ENCODE peak calls at places on chromosomes 4 and X, in seven cellular contexts. E is hepatocyte, N is stomach, Q is HCT116, S is tibial artery, I is pancreas, R is upper lobe of right lung. U is an unnamed sample.
A peak's percentile ranks its signal among the peaks of the same experiment; 100 is the strongest.

GRCh38 chr4:83208776-83209365 is 75.7 kb downstream of the COQ2 start:
- DNase-seq in E (no peak), N (no peak), Q (no peak), S (no peak), I (no peak), R (no peak), U (peak; percentile 15)

GRCh38 chr4:112403072-112403945 is 106.1 kb downstream of the ALPK1 start:
- DNase-seq in E (peak; percentile 7), N (no peak), Q (no peak), S (no peak), I (no peak), R (no peak), U (no peak)

GRCh38 chr4:70734168-70734954 is 12.6 kb downstream of the RUFY3 start:
- DNase-seq in E (no peak), N (no peak), Q (no peak), S (no peak), I (no peak), R (no peak), U (peak; percentile 41)

GRCh38 chrX:107596651-107597050 is 31.7 kb upstream of the PRPS1 start:
- DNase-seq in E (no peak), N (no peak), Q (no peak), S (no peak), I (no peak), R (no peak), U (no peak)

GRCh38 chrX:97065973-97066372 is 182.3 kb downstream of the RPA4 start:
- DNase-seq in E (no peak), N (no peak), Q (no peak), S (no peak), I (no peak), R (no peak), U (no peak)

GRCh38 chrX:19604375-19604774 is 89.1 kb upstream of the MAP3K15 start:
- DNase-seq in E (no peak), N (no peak), Q (no peak), S (no peak), I (no peak), R (no peak), U (no peak)

GRCh38 chr4:112210777-112211176 is 20.8 kb upstream of the AP1AR start:
- DNase-seq in E (no peak), N (no peak), Q (no peak), S (no peak), I (no peak), R (no peak), U (no peak)

GRCh38 chr4:30825008-30825765 is 105.0 kb downstream of the PCDH7 start:
- DNase-seq in E (no peak), N (no peak), Q (no peak), S (no peak), I (no peak), R (no peak), U (no peak)

GRCh38 chr4:186939226-186939625 is 215.6 kb upstream of the FAT1 start:
- DNase-seq in E (no peak), N (no peak), Q (no peak), S (no peak), I (no peak), R (no peak), U (no peak)

GRCh38 chr4:186934255-186934654 is 210.6 kb upstream of the FAT1 start:
- DNase-seq in E (no peak), N (no peak), Q (no peak), S (no peak), I (no peak), R (no peak), U (peak; percentile 51)

GRCh38 chr4:186935881-186936280 is 212.2 kb upstream of the FAT1 start:
- DNase-seq in E (no peak), N (no peak), Q (no peak), S (no peak), I (no peak), R (no peak), U (no peak)

GRCh38 chr4:186934841-186935443 is 211.3 kb upstream of the FAT1 start:
- DNase-seq in E (peak; percentile 34), N (no peak), Q (no peak), S (no peak), I (no peak), R (no peak), U (peak; percentile 55)

DNA sequence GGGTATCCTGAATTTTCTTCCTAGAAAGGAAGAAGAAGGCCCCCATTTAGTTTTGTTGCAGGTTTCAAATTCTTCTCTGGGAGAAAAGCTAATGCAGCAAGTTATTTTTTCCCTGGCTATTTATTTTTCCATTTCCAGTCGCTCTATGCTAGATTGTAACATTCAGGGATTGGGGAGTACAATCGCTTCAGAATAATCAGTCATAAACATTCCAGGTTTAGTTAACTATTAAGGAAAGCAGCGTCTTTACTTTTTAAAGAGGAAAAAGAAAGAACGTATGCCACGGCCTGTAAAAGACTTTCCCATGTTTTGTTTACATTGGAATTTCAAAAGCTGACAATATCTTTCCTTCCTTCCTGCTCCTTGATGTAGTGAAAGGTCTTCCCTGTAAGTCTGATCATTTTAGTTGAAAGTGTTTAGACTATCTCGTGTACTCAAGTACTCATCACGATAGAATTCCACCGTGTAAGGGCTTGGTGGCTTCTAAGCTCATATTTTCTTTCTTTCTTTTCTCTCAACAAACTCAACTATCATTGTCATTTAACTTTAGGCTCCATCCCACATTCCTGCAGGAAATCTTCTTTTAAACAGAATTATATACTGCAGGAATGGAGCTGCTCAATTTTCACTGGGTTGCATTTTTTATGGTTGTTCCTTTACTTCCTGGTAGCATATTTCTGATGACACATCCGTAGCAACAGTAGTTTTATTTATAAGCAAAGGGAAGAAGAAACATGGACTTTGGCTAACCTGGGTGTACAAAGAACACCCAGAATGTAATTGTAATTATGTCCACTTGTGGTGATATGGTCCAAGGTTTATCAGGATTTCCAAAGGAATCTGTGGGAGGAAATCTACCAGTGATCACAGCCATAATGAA is 213.1 kb upstream of the FAT1 start:
- DNase-seq in E (peak; percentile 75), N (no peak), Q (peak; percentile 84), S (no peak), I (no peak), R (no peak), U (no peak)
- H3K27ac ChIP-seq in E (peak overlapping the region; percentile 89), N (peak overlapping the region; percentile 81), Q (peak overlapping the region; percentile 77), S (peak overlapping the region; percentile 59), I (peak overlapping the region; percentile 86), R (no peak overlapping the region), U (peak overlapping the region; percentile 74)

DNA sequence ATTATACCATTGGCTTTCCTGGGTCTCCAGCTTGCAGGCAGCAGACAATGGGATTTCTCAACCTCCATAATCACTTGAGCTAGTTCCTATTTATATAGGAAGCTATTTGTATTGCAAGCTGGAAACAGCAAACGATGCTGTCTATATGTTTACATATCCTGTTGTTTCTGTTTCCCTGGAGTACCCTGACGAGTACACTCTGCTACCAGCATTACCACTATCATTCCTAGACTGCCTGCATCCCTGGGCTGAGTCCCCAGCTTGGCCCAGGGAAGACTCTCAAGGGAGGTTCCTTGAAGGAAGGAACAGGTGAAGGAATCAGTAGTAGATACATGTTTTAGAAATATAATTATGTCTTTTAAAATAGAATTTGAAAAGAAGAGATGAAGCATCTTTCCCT is 81.4 kb downstream of the EVC2 start:
- DNase-seq in E (no peak), N (no peak), Q (no peak), S (no peak), I (no peak), R (no peak), U (no peak)
- H3K4me3 ChIP-seq in E (no peak overlapping the region), N (no peak overlapping the region), Q (no peak overlapping the region), S (no peak overlapping the region), I (no peak overlapping the region), R (no peak overlapping the region), U (no peak overlapping the region)

DNA sequence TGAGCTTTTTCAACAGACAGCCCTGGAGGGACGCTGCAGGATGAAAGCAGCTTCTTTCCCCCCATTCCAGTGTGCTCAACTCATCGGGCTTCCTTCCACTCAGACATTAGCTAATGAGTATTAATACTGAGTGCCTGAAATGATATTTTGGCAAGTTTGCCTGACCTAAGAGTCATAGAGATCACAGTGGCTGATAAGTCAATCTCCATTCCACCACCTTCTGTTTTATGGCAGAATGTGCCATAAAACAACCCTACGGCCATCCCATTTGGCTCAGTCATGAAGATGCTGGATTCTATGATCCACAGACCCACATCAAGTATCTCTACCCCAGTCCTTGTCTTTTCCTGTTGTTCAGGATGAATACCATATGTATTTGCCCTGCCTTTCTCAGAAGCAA is 48.3 kb upstream of the MAB21L2 start:
- DNase-seq in E (no peak), N (no peak), Q (no peak), S (no peak), I (no peak), R (no peak), U (no peak)
- H3K4me1 ChIP-seq in E (no peaks in the 10 kb centered on the region), N (no peaks in the 10 kb centered on the region), Q (no peaks in the 10 kb centered on the region), S (no peaks in the 10 kb centered on the region), I (no peaks in the 10 kb centered on the region), R (no peaks in the 10 kb centered on the region), U (no peaks in the 10 kb centered on the region)

DNA sequence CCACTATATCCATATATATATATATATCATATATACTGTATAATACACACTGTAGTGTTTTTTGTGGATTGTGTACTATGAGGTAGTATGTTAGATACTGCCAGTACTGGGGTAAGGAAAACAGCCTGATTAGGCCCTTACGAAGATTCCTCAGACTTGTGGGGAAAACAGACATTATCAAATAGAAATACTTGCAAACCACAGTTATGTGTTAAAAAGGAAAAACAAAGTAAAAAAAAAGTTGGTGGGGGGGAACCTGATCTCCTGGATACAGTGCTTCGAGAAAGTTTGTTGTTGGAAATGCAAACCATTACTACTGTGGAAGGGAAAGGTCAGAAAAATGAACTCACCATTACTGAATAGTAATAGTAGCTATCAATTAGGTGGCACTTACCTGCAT is 53.0 kb downstream of the PKD2 start:
- DNase-seq in E (no peak), N (no peak), Q (no peak), S (no peak), I (no peak), R (no peak), U (no peak)
- H3K27ac ChIP-seq in E (no peak overlapping the region), N (no peak overlapping the region), Q (no peak overlapping the region), S (no peak overlapping the region), I (no peak overlapping the region), R (no peak overlapping the region), U (no peak overlapping the region)

GRCh38 chr4:6658635-6659075 is 18.2 kb downstream of the MRFAP1 start:
- DNase-seq in E (peak; percentile 54), N (no peak), Q (no peak), S (peak; percentile 39), I (no peak), R (peak; percentile 77), U (no peak)
- H3K4me3 ChIP-seq in E (peak overlapping the region; percentile 29), N (peak overlapping the region; percentile 49), Q (no peak overlapping the region), S (peak overlapping the region; percentile 57), I (peak overlapping the region; percentile 31), R (peak overlapping the region; percentile 43), U (peak overlapping the region; percentile 18)

DNA sequence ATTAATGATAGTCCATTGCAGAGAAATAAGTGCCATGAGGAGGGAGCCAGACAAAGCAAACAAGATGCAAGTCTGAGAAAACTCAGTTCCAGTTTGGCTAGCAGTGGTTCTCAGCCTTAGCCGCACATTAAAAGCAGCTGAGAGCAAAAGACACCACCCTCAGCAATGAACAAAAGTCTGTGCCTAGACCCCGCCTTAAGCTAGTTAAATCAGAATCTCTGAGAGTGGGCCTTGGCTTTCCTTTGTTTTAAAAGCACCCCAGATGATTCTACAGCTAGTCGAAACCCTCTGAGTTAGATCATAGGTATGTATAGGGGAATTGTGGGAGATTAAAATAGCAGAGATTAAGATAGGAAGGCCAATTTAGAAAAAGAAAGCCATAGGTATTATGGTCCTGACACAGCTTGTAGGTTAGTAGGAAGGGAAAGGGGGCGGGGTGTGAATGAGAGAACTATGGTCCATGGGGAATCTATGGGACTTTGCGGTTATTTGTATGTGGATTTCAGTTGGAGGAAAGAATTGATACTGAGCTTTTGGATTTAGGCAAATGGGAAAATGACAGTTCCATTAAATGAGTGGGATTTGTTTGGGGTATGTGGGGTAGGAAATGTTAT is 12.0 kb downstream of the SPRY1 start:
- DNase-seq in E (no peak), N (no peak), Q (no peak), S (no peak), I (no peak), R (no peak), U (no peak)
- H3K4me1 ChIP-seq in E (peaks cover 14% of the 10 kb centered on the region), N (peaks cover 56% of the 10 kb centered on the region), Q (no peaks in the 10 kb centered on the region), S (peaks cover 9% of the 10 kb centered on the region), I (peaks cover 4% of the 10 kb centered on the region), R (peaks cover 11% of the 10 kb centered on the region), U (no peaks in the 10 kb centered on the region)